ENCODE peak calls at places on chromosomes 2 and 18, in five cellular contexts. One of them, this sample, is unnamed.
A peak's percentile ranks its signal among the peaks of the same experiment; 100 is the strongest.

GRCh38 chr2:157839162-157839801 is 36.8 kb downstream of the ACVR1 start:
- DNase-seq in stomach: no peak
- DNase-seq in A549: no peak
- DNase-seq in Panc1: no peak
- DNase-seq in HFF-Myc: no peak
- DNase-seq in this sample: peak; percentile 78

GRCh38 chr2:217338306-217338916 is 478.5 kb upstream of the TNP1 start:
- DNase-seq in stomach: no peak
- DNase-seq in A549: peak; percentile 43
- DNase-seq in Panc1: no peak
- DNase-seq in HFF-Myc: peak; percentile 66
- DNase-seq in this sample: peak; percentile 75

GRCh38 chr18:36454258-36454657 is 156.7 kb downstream of the FHOD3 start:
- DNase-seq in stomach: no peak
- DNase-seq in A549: no peak
- DNase-seq in Panc1: no peak
- DNase-seq in HFF-Myc: no peak
- DNase-seq in this sample: no peak

GRCh38 chr2:70775148-70775547 is 7.1 kb upstream of the ADD2 start:
- DNase-seq in stomach: no peak
- DNase-seq in A549: no peak
- DNase-seq in Panc1: no peak
- DNase-seq in HFF-Myc: no peak
- DNase-seq in this sample: no peak

GRCh38 chr2:186530314-186530713 is 44.3 kb downstream of the ZC3H15 start:
- DNase-seq in stomach: no peak
- DNase-seq in A549: no peak
- DNase-seq in Panc1: no peak
- DNase-seq in HFF-Myc: no peak
- DNase-seq in this sample: no peak

GRCh38 chr2:116133563-116133962 is 1680.9 kb upstream of the DDX18 start:
- DNase-seq in stomach: no peak
- DNase-seq in A549: no peak
- DNase-seq in Panc1: no peak
- DNase-seq in HFF-Myc: no peak
- DNase-seq in this sample: no peak

GRCh38 chr2:202018950-202019349 is 14.7 kb upstream of the FZD7 start:
- DNase-seq in stomach: no peak
- DNase-seq in A549: no peak
- DNase-seq in Panc1: no peak
- DNase-seq in HFF-Myc: no peak
- DNase-seq in this sample: no peak

GRCh38 chr18:48405108-48405507 is 4.1 kb downstream of the ZBTB7C start:
- DNase-seq in stomach: no peak
- DNase-seq in A549: no peak
- DNase-seq in Panc1: no peak
- DNase-seq in HFF-Myc: no peak
- DNase-seq in this sample: peak; percentile 75

GRCh38 chr2:85032621-85033020 is 61.7 kb downstream of the KCMF1 start:
- DNase-seq in stomach: no peak
- DNase-seq in A549: peak; percentile 66
- DNase-seq in Panc1: no peak
- DNase-seq in HFF-Myc: no peak
- DNase-seq in this sample: no peak

DNA sequence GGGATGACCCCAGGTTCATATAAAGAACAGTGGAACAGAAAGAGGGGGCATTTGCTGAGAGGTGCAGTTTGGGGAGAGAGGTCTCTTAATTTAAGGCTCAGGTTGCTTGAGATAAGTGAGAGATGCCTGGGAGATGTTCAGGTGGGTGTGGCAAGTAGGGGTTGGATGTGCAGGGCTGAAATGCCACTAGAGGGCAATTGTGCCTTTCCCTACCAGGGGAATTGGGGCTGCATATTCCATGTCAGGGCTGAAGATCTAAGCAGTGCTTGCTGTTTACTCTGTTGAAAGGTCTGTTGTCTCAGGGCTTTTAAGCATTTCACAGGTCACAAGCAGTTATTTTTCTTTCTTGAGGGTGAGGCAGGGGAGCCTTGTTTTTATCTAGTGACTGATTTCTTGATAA is 7.8 kb downstream of the CCDC85A start:
- DNase-seq in stomach: no peak
- DNase-seq in A549: peak; percentile 71
- DNase-seq in Panc1: no peak
- DNase-seq in HFF-Myc: no peak
- DNase-seq in this sample: no peak
- TF ChIP-seq CTCF in stomach: no peak
- TF ChIP-seq CTCF in A549: peak; percentile 82
- TF ChIP-seq CTCF in Panc1: peak; percentile 76
- TF ChIP-seq CTCF in HFF-Myc: peak; percentile 61
- TF ChIP-seq CTCF in this sample: peak; percentile 47

DNA sequence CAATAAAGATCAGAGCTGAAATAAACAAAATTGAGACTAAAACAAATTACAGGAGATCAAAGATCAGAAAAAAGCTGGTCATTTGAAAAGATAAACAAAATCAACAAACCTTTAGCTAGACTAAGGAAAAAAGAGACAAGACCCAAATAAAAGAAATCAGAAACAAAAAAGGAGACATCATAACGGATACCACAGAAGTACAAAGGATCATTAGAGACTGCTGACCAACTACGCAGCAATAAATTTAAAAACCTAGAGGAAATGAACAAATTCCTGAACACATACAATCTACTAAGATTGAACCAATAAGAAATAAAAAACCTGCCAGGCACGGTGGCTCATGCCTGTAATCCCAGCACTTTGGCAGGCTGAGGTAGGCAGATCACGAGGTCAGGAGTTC is 33.7 kb downstream of the USP34 start:
- DNase-seq in stomach: no peak
- DNase-seq in A549: no peak
- DNase-seq in Panc1: no peak
- DNase-seq in HFF-Myc: no peak
- DNase-seq in this sample: no peak
- H3K4me3 ChIP-seq in stomach: no peak overlapping the region
- H3K4me3 ChIP-seq in A549: no peak overlapping the region
- H3K4me3 ChIP-seq in Panc1: no peak overlapping the region
- H3K4me3 ChIP-seq in HFF-Myc: no peak overlapping the region
- H3K4me3 ChIP-seq in this sample: no peak overlapping the region

GRCh38 chr2:45777996-45778719 is 126.7 kb downstream of the PRKCE start:
- DNase-seq in stomach: no peak
- DNase-seq in A549: no peak
- DNase-seq in Panc1: no peak
- DNase-seq in HFF-Myc: no peak
- DNase-seq in this sample: no peak

GRCh38 chr2:45781464-45781811 is 130.0 kb downstream of the PRKCE start:
- DNase-seq in stomach: no peak
- DNase-seq in A549: no peak
- DNase-seq in Panc1: no peak
- DNase-seq in HFF-Myc: no peak
- DNase-seq in this sample: no peak

GRCh38 chr2:45776160-45776955 is 124.9 kb downstream of the PRKCE start:
- DNase-seq in stomach: no peak
- DNase-seq in A549: no peak
- DNase-seq in Panc1: no peak
- DNase-seq in HFF-Myc: no peak
- DNase-seq in this sample: peak; percentile 65

GRCh38 chr2:45780541-45781463 is 129.3 kb downstream of the PRKCE start:
- DNase-seq in stomach: no peak
- DNase-seq in A549: no peak
- DNase-seq in Panc1: no peak
- DNase-seq in HFF-Myc: no peak
- DNase-seq in this sample: no peak

GRCh38 chr2:45778720-45779171 is 127.3 kb downstream of the PRKCE start:
- DNase-seq in stomach: peak; percentile 72
- DNase-seq in A549: peak; percentile 83
- DNase-seq in Panc1: peak; percentile 20
- DNase-seq in HFF-Myc: no peak
- DNase-seq in this sample: peak; percentile 37
- TF ChIP-seq CTCF in stomach: peak; percentile 73
- TF ChIP-seq CTCF in A549: peak; percentile 70
- TF ChIP-seq CTCF in Panc1: peak; percentile 88
- TF ChIP-seq CTCF in HFF-Myc: peak; percentile 73
- TF ChIP-seq CTCF in this sample: peak; percentile 70

GRCh38 chr2:112293636-112294401 is 18.4 kb downstream of the ZC3H6 start:
- DNase-seq in stomach: no peak
- DNase-seq in A549: no peak
- DNase-seq in Panc1: no peak
- DNase-seq in HFF-Myc: no peak
- DNase-seq in this sample: no peak
- H3K4me3 ChIP-seq in stomach: no peak overlapping the region
- H3K4me3 ChIP-seq in A549: no peak overlapping the region
- H3K4me3 ChIP-seq in Panc1: no peak overlapping the region
- H3K4me3 ChIP-seq in HFF-Myc: no peak overlapping the region
- H3K4me3 ChIP-seq in this sample: no peak overlapping the region

GRCh38 chr2:162327134-162327769 is 8.8 kb upstream of the IFIH1 start:
- DNase-seq in stomach: no peak
- DNase-seq in A549: no peak
- DNase-seq in Panc1: no peak
- DNase-seq in HFF-Myc: no peak
- DNase-seq in this sample: peak; percentile 20
- TF ChIP-seq CTCF in stomach: peak; percentile 35
- TF ChIP-seq CTCF in A549: peak; percentile 21
- TF ChIP-seq CTCF in Panc1: peak; percentile 76
- TF ChIP-seq CTCF in HFF-Myc: peak; percentile 81
- TF ChIP-seq CTCF in this sample: peak; percentile 45

DNA sequence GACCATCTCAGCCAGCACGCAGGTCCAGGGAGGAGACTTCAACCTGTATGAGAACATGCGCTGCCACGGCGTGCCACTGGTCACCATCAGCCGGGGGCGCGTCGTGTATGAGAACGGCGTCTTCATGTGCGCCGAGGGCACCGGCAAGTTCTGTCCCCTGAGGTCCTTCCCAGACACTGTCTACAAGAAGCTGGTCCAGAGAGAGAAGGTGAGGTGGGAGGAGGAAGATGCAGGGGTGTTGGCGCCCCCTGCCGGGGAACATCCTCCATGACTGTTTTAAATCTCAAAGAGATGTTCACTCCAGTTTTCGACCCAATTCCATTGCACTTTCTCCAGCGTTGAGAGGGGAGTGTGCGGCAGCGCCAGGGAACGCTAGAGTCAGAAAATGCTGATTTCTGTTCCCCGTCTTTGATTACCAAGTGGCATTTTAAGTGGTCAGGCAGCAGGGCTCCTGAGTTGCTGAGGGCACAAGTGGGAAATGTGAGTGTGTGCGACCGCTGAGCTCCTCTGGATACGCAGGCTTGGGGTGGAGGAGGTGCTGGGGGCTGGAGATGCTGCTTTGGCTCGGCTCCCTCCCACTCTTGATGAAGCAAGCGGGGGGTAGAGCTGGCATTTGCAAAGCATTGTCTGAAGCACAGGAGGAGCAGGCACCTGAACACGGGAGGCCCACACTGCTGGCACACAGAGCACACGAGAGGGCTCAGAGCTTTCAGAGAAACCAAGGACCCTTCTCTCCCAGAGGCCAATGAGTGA is 27.7 kb upstream of the MAPRE3 start:
- DNase-seq in stomach: peak; percentile 72
- DNase-seq in A549: peak; percentile 78
- DNase-seq in Panc1: peak; percentile 28
- DNase-seq in HFF-Myc: peak; percentile 9
- DNase-seq in this sample: peak; percentile 16
- H3K4me3 ChIP-seq in stomach: no peak overlapping the region
- H3K4me3 ChIP-seq in A549: no peak overlapping the region
- H3K4me3 ChIP-seq in Panc1: no peak overlapping the region
- H3K4me3 ChIP-seq in HFF-Myc: no peak overlapping the region
- H3K4me3 ChIP-seq in this sample: no peak overlapping the region

GRCh38 chr2:199463708-199464613 is 6.2 kb upstream of the SATB2 start:
- DNase-seq in stomach: no peak
- DNase-seq in A549: no peak
- DNase-seq in Panc1: no peak
- DNase-seq in HFF-Myc: no peak
- DNase-seq in this sample: peak; percentile 28

GRCh38 chr2:199465390-199465789 is 7.7 kb upstream of the SATB2 start:
- DNase-seq in stomach: no peak
- DNase-seq in A549: no peak
- DNase-seq in Panc1: no peak
- DNase-seq in HFF-Myc: no peak
- DNase-seq in this sample: no peak

GRCh38 chr2:199465988-199466703 is 8.4 kb upstream of the SATB2 start:
- DNase-seq in stomach: no peak
- DNase-seq in A549: no peak
- DNase-seq in Panc1: no peak
- DNase-seq in HFF-Myc: no peak
- DNase-seq in this sample: no peak

GRCh38 chr2:199463000-199463692 is 5.4 kb upstream of the SATB2 start:
- DNase-seq in stomach: peak; percentile 71
- DNase-seq in A549: peak; percentile 75
- DNase-seq in Panc1: no peak
- DNase-seq in HFF-Myc: no peak
- DNase-seq in this sample: peak; percentile 90

GRCh38 chr2:199464614-199465352 is 7.0 kb upstream of the SATB2 start:
- DNase-seq in stomach: no peak
- DNase-seq in A549: no peak
- DNase-seq in Panc1: no peak
- DNase-seq in HFF-Myc: no peak
- DNase-seq in this sample: no peak
- TF ChIP-seq CTCF in stomach: no peak
- TF ChIP-seq CTCF in A549: no peak
- TF ChIP-seq CTCF in Panc1: no peak
- TF ChIP-seq CTCF in HFF-Myc: no peak
- TF ChIP-seq CTCF in this sample: no peak

DNA sequence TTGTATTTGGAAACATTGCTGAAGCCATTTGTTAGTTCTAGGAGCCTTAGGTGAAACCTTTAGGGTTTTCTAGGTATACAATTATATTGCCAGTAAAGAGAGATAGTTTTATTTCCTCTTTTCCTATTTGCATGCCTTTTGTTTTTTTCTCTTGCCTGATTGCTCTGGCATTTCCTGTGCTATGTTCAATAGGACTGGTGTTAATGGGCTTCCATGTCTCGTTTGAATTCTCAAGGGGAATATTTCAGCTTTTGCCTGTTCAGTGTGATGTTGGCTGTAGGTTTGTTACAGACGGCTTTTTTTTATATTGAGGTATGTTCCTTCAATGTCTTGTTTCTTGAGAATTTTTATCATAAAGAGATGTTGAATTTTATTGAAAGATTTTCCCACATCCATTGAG is 1054.9 kb upstream of the NXPH2 start:
- DNase-seq in stomach: no peak
- DNase-seq in A549: no peak
- DNase-seq in Panc1: no peak
- DNase-seq in HFF-Myc: no peak
- DNase-seq in this sample: no peak
- H3K4me3 ChIP-seq in stomach: no peak overlapping the region
- H3K4me3 ChIP-seq in A549: no peak overlapping the region
- H3K4me3 ChIP-seq in Panc1: no peak overlapping the region
- H3K4me3 ChIP-seq in HFF-Myc: no peak overlapping the region
- H3K4me3 ChIP-seq in this sample: no peak overlapping the region

DNA sequence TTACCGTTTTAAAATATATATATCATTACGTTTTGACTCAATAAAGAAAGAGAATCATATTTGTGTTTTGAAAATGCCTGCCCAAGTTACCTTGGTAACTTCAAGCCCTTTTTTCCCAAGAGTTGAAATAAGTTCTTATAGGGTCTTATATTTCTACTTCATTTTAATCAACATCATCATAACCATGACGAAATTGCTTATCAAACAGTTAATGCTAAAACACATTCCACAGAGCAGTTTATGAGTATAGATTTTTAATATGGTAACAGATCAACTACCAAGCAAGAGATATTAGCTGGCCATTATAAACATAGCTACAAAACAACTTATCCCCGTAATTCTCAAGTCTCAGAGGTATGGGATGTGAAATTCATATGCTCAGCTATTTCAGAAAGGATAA is 197.9 kb upstream of the LRRTM4 start:
- DNase-seq in stomach: no peak
- DNase-seq in A549: no peak
- DNase-seq in Panc1: no peak
- DNase-seq in HFF-Myc: no peak
- DNase-seq in this sample: no peak
- TF ChIP-seq CTCF in stomach: no peak
- TF ChIP-seq CTCF in A549: no peak
- TF ChIP-seq CTCF in Panc1: no peak
- TF ChIP-seq CTCF in HFF-Myc: no peak
- TF ChIP-seq CTCF in this sample: no peak

This sample was measured in foreskin fibroblast.